ENCODE peak calls at places on chromosomes 5 and 9, in four cellular contexts. O is HFF-Myc, U is AG04449, S is epithelial cell of esophagus. M is an unnamed sample.

GRCh38 chr5:159195775-159196174 is 13.6 kb downstream of the RNF145 start:
- DNase-seq in O (no peak), U (no peak), S (no peak), M (no peak)

GRCh38 chr5:4584982-4585381 is 555.1 kb upstream of the ADAMTS16 start:
- DNase-seq in O (no peak), U (peak; percentile 4), S (peak; percentile 92), M (no peak)

GRCh38 chr5:178116406-178116885 is 3.1 kb downstream of the N4BP3 start:
- DNase-seq in O (no peak), U (no peak), S (no peak), M (no peak)

GRCh38 chr5:160324885-160325284 is 12.5 kb upstream of the CCNJL start:
- DNase-seq in O (no peak), U (no peak), S (no peak), M (no peak)

GRCh38 chr5:76401801-76402250 is 1.3 kb upstream of the IQGAP2 start:
- DNase-seq in O (no peak), U (no peak), S (no peak), M (no peak)

GRCh38 chr9:137217276-137218211 is 4.5 kb downstream of the RNF208 start:
- DNase-seq in O (no peak), U (no peak), S (peak; percentile 87), M (no peak)

GRCh38 chr5:147751156-147751830 is 31.2 kb downstream of the JAKMIP2 start:
- DNase-seq in O (no peak), U (no peak), S (no peak), M (no peak)

GRCh38 chr9:79976501-79977444 is 405.0 kb downstream of the TLE4 start:
- DNase-seq in O (no peak), U (no peak), S (no peak), M (no peak)

GRCh38 chr5:176319827-176320554 is 41.6 kb downstream of the KIAA1191 start:
- DNase-seq in O (no peak), U (no peak), S (peak; percentile 18), M (no peak)

GRCh38 chr9:8799231-8800014 is 999.8 kb upstream of the DMAC1 start:
- DNase-seq in O (no peak), U (no peak), S (no peak), M (no peak)
- TF ChIP-seq CTCF in O (no peak), U (no peak), S (no peak), M (no peak)

GRCh38 chr5:98454904-98455303 is 318.6 kb upstream of the RGMB start:
- DNase-seq in O (peak; percentile 89), U (peak; percentile 87), S (peak; percentile 93), M (no peak)
- TF ChIP-seq CTCF in O (no peak), U (peak; percentile 53), S (peak; percentile 53), M (peak; percentile 81)

DNA sequence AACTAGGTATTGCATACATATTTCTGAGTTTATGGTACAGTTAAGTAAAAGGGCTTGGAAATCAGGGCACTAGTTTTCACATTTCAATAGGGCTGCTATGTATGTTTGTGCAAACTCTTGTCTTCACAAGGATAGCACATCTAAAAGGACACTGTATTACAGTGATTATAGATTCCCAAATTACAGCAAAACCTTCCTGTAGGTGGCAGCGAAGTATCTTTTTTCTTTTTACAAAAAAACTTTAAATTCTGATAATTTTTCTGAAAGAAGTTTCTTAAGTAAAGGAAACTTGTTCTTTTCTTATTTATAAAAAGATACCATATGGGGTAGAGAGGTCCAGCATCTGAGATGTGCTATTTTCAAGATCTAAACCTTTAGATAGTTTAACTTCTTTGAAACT is 337.8 kb downstream of the PTPRD start:
- DNase-seq in O (no peak), U (no peak), S (no peak), M (no peak)
- TF ChIP-seq CTCF in O (no peak), U (no peak), S (no peak), M (peak; percentile 61)

DNA sequence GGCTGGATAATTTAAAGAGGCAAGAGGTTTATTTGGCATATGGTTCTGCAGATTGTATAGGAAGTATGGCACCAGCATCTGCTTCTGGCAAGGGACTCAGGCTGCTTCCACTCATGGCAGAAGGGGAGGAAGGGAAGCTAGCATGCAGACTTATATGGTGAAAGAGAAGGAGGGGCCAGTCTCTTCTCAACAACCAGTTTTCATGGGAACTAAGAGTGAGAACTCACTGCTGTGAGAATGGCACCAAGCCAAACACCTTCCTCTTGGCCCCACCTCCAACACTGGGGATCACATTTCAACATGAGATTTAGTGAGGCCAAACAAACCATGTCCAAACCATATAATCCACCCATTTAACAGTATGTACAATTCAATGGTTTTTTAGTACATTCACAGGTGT is 113.3 kb upstream of the SHB start:
- DNase-seq in O (no peak), U (no peak), S (peak; percentile 65), M (no peak)
- TF ChIP-seq CTCF in O (no peak), U (no peak), S (no peak), M (no peak)

DNA sequence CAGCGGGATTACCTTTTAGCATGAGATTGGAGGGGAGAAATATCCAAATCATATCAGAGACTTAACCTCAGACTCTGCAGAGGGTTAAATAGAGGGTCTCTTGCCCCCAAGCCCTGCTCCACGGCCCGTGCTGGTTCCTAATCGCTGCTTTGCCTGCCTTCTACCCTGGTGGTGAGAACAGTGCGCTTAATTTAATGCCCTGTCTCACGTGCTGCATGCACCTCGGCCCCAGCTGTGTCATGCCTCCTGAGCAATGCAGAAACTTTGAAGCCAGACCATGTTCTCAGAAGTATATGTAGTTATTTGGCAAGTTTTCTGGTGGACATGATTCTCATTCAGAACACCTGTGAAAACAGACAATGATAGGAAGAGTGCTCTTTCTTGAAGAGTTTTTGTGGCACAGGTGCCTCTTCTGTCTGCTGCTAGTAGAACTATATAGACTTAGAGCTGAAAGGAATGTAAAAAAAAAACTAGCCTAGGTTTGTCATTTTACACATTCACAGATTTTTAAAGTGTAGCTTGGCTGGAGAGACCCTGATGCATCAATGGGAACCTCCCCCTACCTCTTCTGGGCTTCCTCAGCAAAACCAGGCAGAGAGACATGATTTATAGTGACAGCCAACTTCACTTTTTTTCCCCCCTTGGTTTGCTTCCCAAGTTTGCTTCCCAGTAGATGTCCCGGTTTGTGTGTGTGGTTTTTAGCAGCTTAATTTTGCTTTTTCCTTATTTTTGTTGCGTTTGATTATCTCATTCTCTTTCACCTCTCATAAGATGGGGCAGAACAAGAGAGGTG is 1.6 kb downstream of the OTULIN start:
- DNase-seq in O (no peak), U (no peak), S (peak; percentile 64), M (no peak)
- TF ChIP-seq CTCF in O (peak; percentile 2), U (no peak), S (peak; percentile 45), M (peak; percentile 36)

DNA sequence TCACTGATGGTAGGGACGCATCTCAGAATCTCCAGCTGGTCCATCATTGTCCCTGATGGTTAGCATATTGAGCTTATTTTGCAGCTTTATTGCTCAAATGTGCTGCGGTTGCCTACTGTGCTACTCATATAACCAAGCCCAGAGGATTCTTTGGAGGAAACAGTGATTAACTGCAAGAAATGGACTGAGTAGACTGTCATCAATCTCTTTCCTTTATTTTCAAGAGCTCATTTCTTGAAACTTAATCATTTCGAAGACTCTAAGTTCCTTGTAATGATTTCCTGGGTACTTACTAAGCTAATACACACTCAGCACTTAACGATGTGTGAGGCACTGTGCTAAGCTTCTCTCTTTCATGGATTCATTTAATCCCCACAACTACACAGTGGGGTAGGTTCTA is 119.0 kb downstream of the MAT2B start:
- DNase-seq in O (no peak), U (no peak), S (no peak), M (no peak)
- TF ChIP-seq CTCF in O (no peak), U (no peak), S (no peak), M (no peak)

GRCh38 chr5:54523534-54523933 is 6.0 kb downstream of the SNX18 start:
- DNase-seq in O (no peak), U (no peak), S (no peak), M (no peak)

GRCh38 chr5:54525226-54525625 is 7.7 kb downstream of the SNX18 start:
- DNase-seq in O (no peak), U (no peak), S (no peak), M (no peak)

GRCh38 chr5:54524704-54525103 is 7.1 kb downstream of the SNX18 start:
- DNase-seq in O (no peak), U (no peak), S (no peak), M (no peak)

GRCh38 chr5:54525692-54526091 is 8.1 kb downstream of the SNX18 start:
- DNase-seq in O (no peak), U (no peak), S (no peak), M (no peak)

GRCh38 chr5:54524082-54524481 is 6.5 kb downstream of the SNX18 start:
- DNase-seq in O (no peak), U (no peak), S (no peak), M (no peak)
- TF ChIP-seq CTCF in O (no peak), U (no peak), S (no peak), M (no peak)

GRCh38 chr5:133205649-133206048 is 153.8 kb downstream of the HSPA4 start:
- DNase-seq in O (no peak), U (no peak), S (no peak), M (no peak)
- TF ChIP-seq CTCF in O (no peak), U (no peak), S (no peak), M (no peak)

GRCh38 chr9:109255394-109255793 is 65.5 kb downstream of the EPB41L4B start:
- DNase-seq in O (no peak), U (no peak), S (no peak), M (no peak)

GRCh38 chr9:109252291-109252690 is 68.6 kb downstream of the EPB41L4B start:
- DNase-seq in O (no peak), U (no peak), S (peak; percentile 84), M (no peak)

GRCh38 chr9:109254317-109254716 is 66.5 kb downstream of the EPB41L4B start:
- DNase-seq in O (no peak), U (peak; percentile 46), S (peak; percentile 63), M (no peak)

GRCh38 chr9:109253241-109253636 is 67.6 kb downstream of the EPB41L4B start:
- DNase-seq in O (no peak), U (no peak), S (no peak), M (no peak)

GRCh38 chr9:109253637-109254284 is 67.1 kb downstream of the EPB41L4B start:
- DNase-seq in O (no peak), U (peak; percentile 33), S (peak; percentile 88), M (no peak)
- TF ChIP-seq CTCF in O (no peak), U (no peak), S (peak; percentile 8), M (peak; percentile 41)

GRCh38 chr9:306907-307306 is 92.2 kb downstream of the DOCK8 start:
- DNase-seq in O (no peak), U (no peak), S (peak; percentile 17), M (no peak)
- TF ChIP-seq CTCF in O (no peak), U (no peak), S (no peak), M (no peak)

M was measured in chondrocyte.